ENCODE peak calls at places on chromosomes 13 and 19, in six cellular contexts. E, M, A, Z, T and G are unnamed samples.

GRCh38 chr13:30332516-30333165 is 25.3 kb upstream of the KATNAL1 start:
- DNase-seq in E (no peak), M (no peak), A (no peak), Z (no peak), T (no peak), G (no peak)

GRCh38 chr13:42355841-42356575 is 84.1 kb downstream of the AKAP11 start:
- DNase-seq in E (no peak), M (no peak), A (no peak), Z (no peak), T (no peak), G (no peak)

GRCh38 chr13:80235131-80235530 is 105.8 kb downstream of the SPRY2 start:
- DNase-seq in E (no peak), M (no peak), A (no peak), Z (no peak), T (no peak), G (no peak)

GRCh38 chr19:55678121-55678671 is 3.2 kb downstream of the EPN1 start:
- DNase-seq in E (no peak), M (no peak), A (no peak), Z (no peak), T (no peak), G (no peak)

GRCh38 chr19:11767633-11768133 is 883 bp downstream of the ZNF441 start:
- DNase-seq in E (no peak), M (peak), A (no peak), Z (peak), T (peak), G (peak)

GRCh38 chr19:35388277-35389054 is 17.6 kb downstream of the GPR42 start:
- DNase-seq in E (no peak), M (no peak), A (no peak), Z (no peak), T (no peak), G (no peak)

GRCh38 chr13:50596103-50596502 is 247.4 kb downstream of the DLEU7 start:
- DNase-seq in E (no peak), M (no peak), A (no peak), Z (no peak), T (no peak), G (no peak)

GRCh38 chr13:55569082-55569481 is 1571.6 kb upstream of the PRR20A start:
- DNase-seq in E (no peak), M (no peak), A (no peak), Z (no peak), T (no peak), G (no peak)

GRCh38 chr13:43238341-43239083 is 215.1 kb downstream of the DNAJC15 start:
- DNase-seq in E (no peak), M (no peak), A (no peak), Z (no peak), T (no peak), G (no peak)

GRCh38 chr19:11479090-11479469 is 1.8 kb downstream of the ELAVL3 start:
- DNase-seq in E (no peak), M (no peak), A (no peak), Z (no peak), T (no peak), G (no peak)

GRCh38 chr13:82647540-82647939 is 1234.7 kb downstream of the SLITRK1 start:
- DNase-seq in E (no peak), M (no peak), A (no peak), Z (peak), T (no peak), G (no peak)

GRCh38 chr19:16398530-16399241 is 73.1 kb downstream of the EPS15L1 start:
- DNase-seq in E (no peak), M (no peak), A (no peak), Z (no peak), T (no peak), G (peak)

DNA sequence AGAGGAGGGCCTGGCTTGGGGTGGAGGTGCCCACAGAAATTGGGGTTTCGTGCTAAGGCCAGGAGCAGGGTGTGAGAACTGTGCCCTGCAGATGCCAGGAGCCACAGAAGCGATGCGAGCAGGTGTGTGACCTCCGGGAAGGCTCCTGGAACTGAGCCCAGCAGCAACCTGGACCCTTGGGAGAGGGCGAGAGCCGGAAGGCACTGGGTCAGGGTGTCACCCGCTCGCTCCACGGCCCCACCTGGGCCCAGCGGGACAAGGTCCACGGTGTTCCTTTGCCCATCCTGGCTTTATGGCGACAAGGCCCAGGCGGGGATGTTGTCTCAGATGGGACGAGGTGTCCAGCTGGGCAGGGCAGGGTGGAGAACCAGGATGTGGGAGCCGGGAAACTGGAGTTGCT is 4.2 kb downstream of the MISP start:
- DNase-seq in E (no peak), M (no peak), A (no peak), Z (no peak), T (no peak), G (no peak)
- H3K27ac ChIP-seq in E (no peak), M (no peak), A (no peak), Z (no peak), T (no peak), G (no peak)

DNA sequence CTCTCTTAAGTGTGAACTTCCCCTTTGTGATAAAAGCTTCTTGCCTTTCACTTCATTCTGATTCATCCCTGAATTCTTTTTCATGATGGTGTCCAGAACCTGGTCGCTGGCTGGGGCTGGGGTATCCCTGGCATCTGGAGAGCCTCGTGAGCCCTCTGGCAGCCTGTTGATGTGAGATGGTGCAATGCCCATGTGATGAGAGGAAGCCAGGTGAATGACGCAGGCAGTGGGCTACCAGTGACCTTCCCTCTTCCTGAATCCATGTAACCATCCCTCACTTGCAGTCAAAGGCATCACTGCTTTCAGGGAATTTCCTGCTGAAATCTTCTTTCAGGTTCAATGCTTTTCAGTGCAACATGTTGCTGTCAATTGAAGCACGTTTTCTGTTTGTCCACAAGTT is 158.6 kb upstream of the SLC10A2 start:
- DNase-seq in E (no peak), M (no peak), A (no peak), Z (no peak), T (no peak), G (no peak)
- H3K27ac ChIP-seq in E (no peak), M (no peak), A (no peak), Z (no peak), T (no peak), G (no peak)

GRCh38 chr13:25859528-25859927 is 192.3 kb downstream of the SHISA2 start:
- DNase-seq in E (no peak), M (no peak), A (no peak), Z (no peak), T (no peak), G (no peak)
- H3K27ac ChIP-seq in E (no peak), M (no peak), A (no peak), Z (no peak), T (no peak), G (no peak)

GRCh38 chr19:48346161-48346560 is 17.6 kb downstream of the TMEM143 start:
- DNase-seq in E (no peak), M (no peak), A (no peak), Z (no peak), T (no peak), G (no peak)
- H3K27ac ChIP-seq in E (no peak), M (no peak), A (no peak), Z (no peak), T (no peak), G (no peak)

GRCh38 chr19:435056-435706 is 25.7 kb downstream of the SHC2 start:
- DNase-seq in E (no peak), M (no peak), A (no peak), Z (no peak), T (no peak), G (no peak)
- H3K27ac ChIP-seq in E (no peak), M (no peak), A (no peak), Z (peak), T (no peak), G (no peak)

GRCh38 chr19:8086849-8087248 is 34.3 kb downstream of the CCL25 start:
- DNase-seq in E (no peak), M (no peak), A (no peak), Z (no peak), T (no peak), G (no peak)

GRCh38 chr19:8088752-8089663 is 36.4 kb downstream of the CCL25 start:
- DNase-seq in E (no peak), M (no peak), A (no peak), Z (no peak), T (no peak), G (no peak)

GRCh38 chr19:8085606-8086464 is 33.3 kb downstream of the CCL25 start:
- DNase-seq in E (peak), M (no peak), A (no peak), Z (peak), T (no peak), G (no peak)

GRCh38 chr19:8089664-8090601 is 37.4 kb downstream of the CCL25 start:
- DNase-seq in E (no peak), M (no peak), A (no peak), Z (peak), T (no peak), G (no peak)

GRCh38 chr19:8087876-8088275 is 35.3 kb downstream of the CCL25 start:
- DNase-seq in E (no peak), M (no peak), A (no peak), Z (peak), T (no peak), G (no peak)
- H3K27ac ChIP-seq in E (no peak), M (no peak), A (no peak), Z (no peak), T (no peak), G (no peak)

GRCh38 chr13:98192008-98192407 is 14.9 kb upstream of the RNF113B start:
- DNase-seq in E (no peak), M (no peak), A (no peak), Z (no peak), T (no peak), G (no peak)
- H3K27ac ChIP-seq in E (no peak), M (no peak), A (no peak), Z (no peak), T (no peak), G (no peak)